ENCODE peak calls at places on chromosomes 11 and 22, in four cellular contexts. X is COR-L47, K is upper lobe of right lung, Z is neural crest cell. F is an unnamed sample.

GRCh38 chr11:126162286-126163030 is 49.0 kb downstream of the RPUSD4 start:
- DNase-seq in K (no peak), X (no peak), Z (no peak), F (no peak)

GRCh38 chr11:926341-926916 is 759 bp downstream of the AP2A2 start:
- DNase-seq in Z (no peak), K (no peak), X (no peak), F (peak; percentile 42)

GRCh38 chr11:64535811-64536210 is 55.2 kb upstream of the SLC22A12 start:
- DNase-seq in X (no peak), K (no peak), Z (no peak), F (no peak)

GRCh38 chr11:77037057-77037456 is 2.9 kb downstream of the B3GNT6 start:
- DNase-seq in X (no peak), K (no peak), Z (no peak), F (no peak)

GRCh38 chr11:35619030-35619753 is 932 bp downstream of the FJX1 start:
- DNase-seq in K (peak; percentile 66), X (peak; percentile 65), Z (peak; percentile 41), F (peak; percentile 83)

GRCh38 chr22:37206118-37206840 is 6.0 kb downstream of the SSTR3 start:
- DNase-seq in Z (no peak), K (peak; percentile 40), X (no peak), F (no peak)

GRCh38 chr22:29073618-29074275 is 912 bp downstream of the KREMEN1 start:
- DNase-seq in X (no peak), Z (peak; percentile 37), K (peak; percentile 80), F (no peak)

GRCh38 chr11:130637566-130637965 is 189.1 kb downstream of the ADAMTS15 start:
- DNase-seq in K (no peak), Z (no peak), X (no peak), F (no peak)

GRCh38 chr11:117409511-117409910 is 81.9 kb downstream of the CEP164 start:
- DNase-seq in K (peak; percentile 60), X (no peak), Z (no peak), F (no peak)

GRCh38 chr11:65186701-65187100 is 5.0 kb downstream of the CAPN1 start:
- DNase-seq in Z (no peak), K (no peak), X (no peak), F (no peak)

GRCh38 chr11:115616941-115617340 is 112.7 kb upstream of the CADM1 start:
- DNase-seq in Z (no peak), X (no peak), K (no peak), F (no peak)